ENCODE peak calls at places on chromosome 17, in ten cellular contexts. One of them, this sample, is unnamed.

GRCh38 chr17:48576479-48577309 is 1.5 kb downstream of the HOXB4 start:
- DNase-seq in gastrocnemius medialis: no peak
- DNase-seq in adrenal gland: no peak
- DNase-seq in H1: no peak
- DNase-seq in tibial artery: no peak
- DNase-seq in coronary artery: no peak
- DNase-seq in cardiac muscle cell: peak; percentile 39
- DNase-seq in GM23248: peak; percentile 68
- DNase-seq in CD8-positive, alpha-beta T cell: no peak
- DNase-seq in aorta: peak; percentile 88
- DNase-seq in this sample: no peak

GRCh38 chr17:74324521-74324920 is 1.5 kb upstream of the KIF19 start:
- DNase-seq in gastrocnemius medialis: no peak
- DNase-seq in adrenal gland: no peak
- DNase-seq in H1: no peak
- DNase-seq in tibial artery: no peak
- DNase-seq in coronary artery: no peak
- DNase-seq in cardiac muscle cell: no peak
- DNase-seq in GM23248: no peak
- DNase-seq in CD8-positive, alpha-beta T cell: no peak
- DNase-seq in aorta: no peak
- DNase-seq in this sample: no peak

GRCh38 chr17:82845163-82845807 is 5.5 kb upstream of the ZNF750 start:
- DNase-seq in gastrocnemius medialis: no peak
- DNase-seq in adrenal gland: peak; percentile 50
- DNase-seq in H1: no peak
- DNase-seq in tibial artery: no peak
- DNase-seq in coronary artery: no peak
- DNase-seq in cardiac muscle cell: peak; percentile 42
- DNase-seq in GM23248: no peak
- DNase-seq in CD8-positive, alpha-beta T cell: no peak
- DNase-seq in aorta: peak; percentile 77
- DNase-seq in this sample: peak; percentile 64

GRCh38 chr17:81393684-81394376 is 1.4 kb upstream of the BAHCC1 start:
- DNase-seq in gastrocnemius medialis: peak; percentile 100
- DNase-seq in adrenal gland: peak; percentile 100
- DNase-seq in H1: peak; percentile 96
- DNase-seq in tibial artery: peak; percentile 100
- DNase-seq in coronary artery: peak; percentile 100
- DNase-seq in cardiac muscle cell: peak; percentile 100
- DNase-seq in GM23248: peak; percentile 100
- DNase-seq in CD8-positive, alpha-beta T cell: peak; percentile 56
- DNase-seq in aorta: peak; percentile 100
- DNase-seq in this sample: peak; percentile 96

GRCh38 chr17:18014006-18014405 is 25.0 kb downstream of the ATPAF2 start:
- DNase-seq in gastrocnemius medialis: no peak
- DNase-seq in adrenal gland: no peak
- DNase-seq in H1: no peak
- DNase-seq in tibial artery: no peak
- DNase-seq in coronary artery: no peak
- DNase-seq in cardiac muscle cell: no peak
- DNase-seq in GM23248: no peak
- DNase-seq in CD8-positive, alpha-beta T cell: no peak
- DNase-seq in aorta: no peak
- DNase-seq in this sample: no peak

GRCh38 chr17:15966183-15966878 is 21.4 kb downstream of the ADORA2B start:
- DNase-seq in gastrocnemius medialis: no peak
- DNase-seq in adrenal gland: no peak
- DNase-seq in H1: no peak
- DNase-seq in tibial artery: no peak
- DNase-seq in coronary artery: no peak
- DNase-seq in cardiac muscle cell: no peak
- DNase-seq in GM23248: no peak
- DNase-seq in CD8-positive, alpha-beta T cell: no peak
- DNase-seq in aorta: no peak
- DNase-seq in this sample: no peak

GRCh38 chr17:10821770-10822169 is 16.1 kb downstream of the PIRT start:
- DNase-seq in gastrocnemius medialis: no peak
- DNase-seq in adrenal gland: peak; percentile 69
- DNase-seq in H1: no peak
- DNase-seq in tibial artery: no peak
- DNase-seq in coronary artery: no peak
- DNase-seq in cardiac muscle cell: no peak
- DNase-seq in GM23248: no peak
- DNase-seq in CD8-positive, alpha-beta T cell: no peak
- DNase-seq in aorta: no peak
- DNase-seq in this sample: no peak

GRCh38 chr17:75065562-75066151 is 18.6 kb downstream of the KCTD2 start:
- DNase-seq in gastrocnemius medialis: no peak
- DNase-seq in adrenal gland: no peak
- DNase-seq in H1: no peak
- DNase-seq in tibial artery: no peak
- DNase-seq in coronary artery: no peak
- DNase-seq in cardiac muscle cell: no peak
- DNase-seq in GM23248: peak; percentile 63
- DNase-seq in CD8-positive, alpha-beta T cell: no peak
- DNase-seq in aorta: peak; percentile 22
- DNase-seq in this sample: no peak

GRCh38 chr17:64769712-64770111 is 107.6 kb upstream of the SMURF2 start:
- DNase-seq in gastrocnemius medialis: no peak
- DNase-seq in adrenal gland: no peak
- DNase-seq in H1: no peak
- DNase-seq in tibial artery: no peak
- DNase-seq in coronary artery: no peak
- DNase-seq in cardiac muscle cell: no peak
- DNase-seq in GM23248: no peak
- DNase-seq in CD8-positive, alpha-beta T cell: no peak
- DNase-seq in aorta: peak; percentile 26
- DNase-seq in this sample: no peak

GRCh38 chr17:20095366-20096080 is 86.4 kb downstream of the SPECC1 start:
- DNase-seq in gastrocnemius medialis: peak; percentile 53
- DNase-seq in adrenal gland: peak; percentile 73
- DNase-seq in H1: peak; percentile 21
- DNase-seq in tibial artery: peak; percentile 92
- DNase-seq in coronary artery: peak; percentile 82
- DNase-seq in cardiac muscle cell: peak; percentile 56
- DNase-seq in GM23248: peak; percentile 57
- DNase-seq in CD8-positive, alpha-beta T cell: no peak
- DNase-seq in aorta: peak; percentile 90
- DNase-seq in this sample: no peak

GRCh38 chr17:72517413-72518237 is 396.8 kb downstream of the SOX9 start:
- DNase-seq in gastrocnemius medialis: no peak
- DNase-seq in adrenal gland: no peak
- DNase-seq in H1: no peak
- DNase-seq in tibial artery: no peak
- DNase-seq in coronary artery: no peak
- DNase-seq in cardiac muscle cell: no peak
- DNase-seq in GM23248: no peak
- DNase-seq in CD8-positive, alpha-beta T cell: no peak
- DNase-seq in aorta: no peak
- DNase-seq in this sample: no peak

GRCh38 chr17:67027031-67027628 is 17.2 kb upstream of the CACNG1 start:
- DNase-seq in gastrocnemius medialis: peak; percentile 40
- DNase-seq in adrenal gland: peak; percentile 44
- DNase-seq in H1: no peak
- DNase-seq in tibial artery: no peak
- DNase-seq in coronary artery: no peak
- DNase-seq in cardiac muscle cell: no peak
- DNase-seq in GM23248: peak; percentile 54
- DNase-seq in CD8-positive, alpha-beta T cell: no peak
- DNase-seq in aorta: no peak
- DNase-seq in this sample: no peak

DNA sequence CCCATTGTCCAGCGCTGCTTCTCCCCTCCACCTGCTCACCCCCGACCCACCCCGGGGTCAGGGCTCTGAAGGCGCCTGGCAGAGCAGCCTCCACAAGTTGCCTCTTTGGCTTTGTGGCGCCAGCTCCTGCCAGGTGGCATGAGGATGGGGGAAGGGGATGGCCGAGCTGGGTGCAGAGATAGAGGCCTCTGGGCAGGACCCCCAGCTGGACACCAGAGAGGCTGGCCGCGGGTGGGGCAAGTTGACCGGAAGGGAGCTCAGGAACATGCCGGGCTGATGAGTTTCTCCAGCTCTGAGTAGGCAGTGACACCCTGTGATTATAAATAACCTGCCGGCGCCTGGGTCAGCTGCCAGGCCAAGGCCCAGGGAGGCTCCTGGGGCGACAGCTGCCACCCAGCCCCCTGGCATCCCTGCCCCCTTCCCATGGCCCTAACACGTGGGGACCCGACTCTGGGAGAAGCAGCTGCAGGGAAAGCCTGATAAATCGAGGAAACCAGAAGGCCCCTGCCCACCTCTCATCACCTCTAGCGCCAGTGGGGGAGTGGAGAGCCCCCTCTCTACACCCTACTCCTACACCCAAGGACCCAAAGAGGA is 729 bp downstream of the P2RX5 start:
- DNase-seq in gastrocnemius medialis: peak; percentile 94
- DNase-seq in adrenal gland: no peak
- DNase-seq in H1: no peak
- DNase-seq in tibial artery: peak; percentile 59
- DNase-seq in coronary artery: no peak
- DNase-seq in cardiac muscle cell: no peak
- DNase-seq in GM23248: peak; percentile 50
- DNase-seq in CD8-positive, alpha-beta T cell: no peak
- DNase-seq in aorta: peak; percentile 78
- DNase-seq in this sample: no peak
- H3K4me3 ChIP-seq in gastrocnemius medialis: peak overlapping the region; percentile 76
- H3K4me3 ChIP-seq in adrenal gland: peak overlapping the region; percentile 65
- H3K4me3 ChIP-seq in H1: peak overlapping the region; percentile 47
- H3K4me3 ChIP-seq in tibial artery: peak overlapping the region; percentile 50
- H3K4me3 ChIP-seq in coronary artery: peak overlapping the region; percentile 70
- H3K4me3 ChIP-seq in cardiac muscle cell: peak overlapping the region; percentile 31
- H3K4me3 ChIP-seq in GM23248: peak overlapping the region; percentile 72
- H3K4me3 ChIP-seq in CD8-positive, alpha-beta T cell: peak overlapping the region; percentile 68
- H3K4me3 ChIP-seq in aorta: no peak overlapping the region
- H3K4me3 ChIP-seq in this sample: peak overlapping the region; percentile 35

DNA sequence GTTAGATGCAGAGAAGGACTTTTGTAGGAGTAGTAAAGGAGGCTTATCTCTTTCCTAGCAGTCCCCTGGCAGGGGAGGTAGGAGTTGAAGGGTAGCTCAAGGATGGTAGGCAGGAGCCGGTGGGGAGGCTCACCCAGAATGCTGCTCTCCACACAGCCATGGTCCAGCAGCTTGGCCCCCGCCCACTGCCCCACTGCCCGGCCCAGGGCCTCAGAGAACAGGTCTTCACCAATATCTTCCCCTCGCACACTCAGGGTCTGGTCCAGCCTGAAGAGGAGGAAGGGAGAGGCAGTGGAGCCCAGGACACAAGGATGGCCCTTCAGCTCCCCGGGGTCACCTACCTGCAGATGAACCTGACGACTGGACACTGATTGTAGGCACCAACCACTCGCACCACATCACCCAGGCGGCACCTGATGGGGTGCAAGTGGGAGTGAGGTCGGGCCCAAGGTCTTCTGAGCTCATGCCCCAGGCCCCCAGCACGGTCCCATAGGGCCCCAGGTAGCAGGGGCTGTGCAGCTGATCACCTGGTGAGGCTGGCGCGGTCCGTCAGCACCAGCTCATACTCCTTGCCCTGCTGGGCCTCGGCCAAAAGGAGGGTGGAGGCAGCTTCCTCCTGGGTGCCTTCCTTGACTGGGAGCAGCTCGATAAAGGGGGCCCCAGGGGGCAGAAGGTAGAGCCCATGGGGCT is 3.7 kb downstream of the GHDC start:
- DNase-seq in gastrocnemius medialis: no peak
- DNase-seq in adrenal gland: no peak
- DNase-seq in H1: no peak
- DNase-seq in tibial artery: no peak
- DNase-seq in coronary artery: no peak
- DNase-seq in cardiac muscle cell: no peak
- DNase-seq in GM23248: no peak
- DNase-seq in CD8-positive, alpha-beta T cell: no peak
- DNase-seq in aorta: no peak
- DNase-seq in this sample: no peak
- H3K27ac ChIP-seq in gastrocnemius medialis: no peak overlapping the region
- H3K27ac ChIP-seq in adrenal gland: no peak overlapping the region
- H3K27ac ChIP-seq in H1: no peak overlapping the region
- H3K27ac ChIP-seq in tibial artery: no peak overlapping the region
- H3K27ac ChIP-seq in coronary artery: no peak overlapping the region
- H3K27ac ChIP-seq in cardiac muscle cell: no peak overlapping the region
- H3K27ac ChIP-seq in GM23248: no peak overlapping the region
- H3K27ac ChIP-seq in CD8-positive, alpha-beta T cell: no peak overlapping the region
- H3K27ac ChIP-seq in aorta: no peak overlapping the region
- H3K27ac ChIP-seq in this sample: no peak overlapping the region

GRCh38 chr17:45929344-45929743 is 35.0 kb downstream of the MAPT start:
- DNase-seq in gastrocnemius medialis: no peak
- DNase-seq in adrenal gland: no peak
- DNase-seq in H1: no peak
- DNase-seq in tibial artery: no peak
- DNase-seq in coronary artery: no peak
- DNase-seq in cardiac muscle cell: no peak
- DNase-seq in GM23248: no peak
- DNase-seq in CD8-positive, alpha-beta T cell: no peak
- DNase-seq in aorta: no peak
- DNase-seq in this sample: no peak
- H3K4me3 ChIP-seq in gastrocnemius medialis: no peak overlapping the region
- H3K4me3 ChIP-seq in adrenal gland: no peak overlapping the region
- H3K4me3 ChIP-seq in H1: no peak overlapping the region
- H3K4me3 ChIP-seq in tibial artery: no peak overlapping the region
- H3K4me3 ChIP-seq in coronary artery: no peak overlapping the region
- H3K4me3 ChIP-seq in cardiac muscle cell: no peak overlapping the region
- H3K4me3 ChIP-seq in GM23248: no peak overlapping the region
- H3K4me3 ChIP-seq in CD8-positive, alpha-beta T cell: no peak overlapping the region
- H3K4me3 ChIP-seq in aorta: no peak overlapping the region
- H3K4me3 ChIP-seq in this sample: no peak overlapping the region

GRCh38 chr17:21297597-21297996 is 13.1 kb downstream of the MAP2K3 start:
- DNase-seq in gastrocnemius medialis: peak; percentile 88
- DNase-seq in adrenal gland: no peak
- DNase-seq in H1: no peak
- DNase-seq in tibial artery: no peak
- DNase-seq in coronary artery: no peak
- DNase-seq in cardiac muscle cell: no peak
- DNase-seq in GM23248: no peak
- DNase-seq in CD8-positive, alpha-beta T cell: no peak
- DNase-seq in aorta: no peak
- DNase-seq in this sample: peak; percentile 75

GRCh38 chr17:21294321-21295035 is 10.0 kb downstream of the MAP2K3 start:
- DNase-seq in gastrocnemius medialis: no peak
- DNase-seq in adrenal gland: no peak
- DNase-seq in H1: no peak
- DNase-seq in tibial artery: no peak
- DNase-seq in coronary artery: peak; percentile 71
- DNase-seq in cardiac muscle cell: no peak
- DNase-seq in GM23248: no peak
- DNase-seq in CD8-positive, alpha-beta T cell: no peak
- DNase-seq in aorta: no peak
- DNase-seq in this sample: peak; percentile 77

GRCh38 chr17:21297026-21297520 is 12.6 kb downstream of the MAP2K3 start:
- DNase-seq in gastrocnemius medialis: peak; percentile 65
- DNase-seq in adrenal gland: no peak
- DNase-seq in H1: no peak
- DNase-seq in tibial artery: no peak
- DNase-seq in coronary artery: peak; percentile 73
- DNase-seq in cardiac muscle cell: no peak
- DNase-seq in GM23248: peak; percentile 69
- DNase-seq in CD8-positive, alpha-beta T cell: no peak
- DNase-seq in aorta: no peak
- DNase-seq in this sample: peak; percentile 76

GRCh38 chr17:21295036-21295952 is 10.8 kb downstream of the MAP2K3 start:
- DNase-seq in gastrocnemius medialis: peak; percentile 71
- DNase-seq in adrenal gland: peak; percentile 45
- DNase-seq in H1: no peak
- DNase-seq in tibial artery: no peak
- DNase-seq in coronary artery: peak; percentile 76
- DNase-seq in cardiac muscle cell: peak; percentile 19
- DNase-seq in GM23248: peak; percentile 50
- DNase-seq in CD8-positive, alpha-beta T cell: no peak
- DNase-seq in aorta: no peak
- DNase-seq in this sample: no peak

GRCh38 chr17:21296097-21297025 is 11.8 kb downstream of the MAP2K3 start:
- DNase-seq in gastrocnemius medialis: peak; percentile 56
- DNase-seq in adrenal gland: peak; percentile 46
- DNase-seq in H1: no peak
- DNase-seq in tibial artery: no peak
- DNase-seq in coronary artery: peak; percentile 76
- DNase-seq in cardiac muscle cell: no peak
- DNase-seq in GM23248: peak; percentile 79
- DNase-seq in CD8-positive, alpha-beta T cell: no peak
- DNase-seq in aorta: no peak
- DNase-seq in this sample: peak; percentile 71
- H3K27ac ChIP-seq in gastrocnemius medialis: peak overlapping the region; percentile 78
- H3K27ac ChIP-seq in adrenal gland: no peak overlapping the region
- H3K27ac ChIP-seq in H1: no peak overlapping the region
- H3K27ac ChIP-seq in tibial artery: no peak overlapping the region
- H3K27ac ChIP-seq in coronary artery: no peak overlapping the region
- H3K27ac ChIP-seq in cardiac muscle cell: no peak overlapping the region
- H3K27ac ChIP-seq in GM23248: peak overlapping the region; percentile 41
- H3K27ac ChIP-seq in CD8-positive, alpha-beta T cell: no peak overlapping the region
- H3K27ac ChIP-seq in aorta: no peak overlapping the region
- H3K27ac ChIP-seq in this sample: no peak overlapping the region